ENCODE peak calls at places on chromosomes 11 and 22, in seven cellular contexts. One of them, this sample, is unnamed.

GRCh38 chr11:1574256-1575242 is 2.5 kb upstream of the DUSP8 start:
- DNase-seq in lower leg skin: no peak
- DNase-seq in pancreas: no peak
- DNase-seq in body of pancreas: peak
- DNase-seq in fibroblast of mammary gland: peak
- DNase-seq in effector memory CD4-positive, alpha-beta T cell: peak
- DNase-seq in bronchial epithelial cell: no peak
- DNase-seq in this sample: peak

GRCh38 chr11:18046116-18046777 is at the start of gene TPH1:
- DNase-seq in body of pancreas: peak
- DNase-seq in bronchial epithelial cell: peak
- DNase-seq in lower leg skin: peak
- DNase-seq in fibroblast of mammary gland: peak
- DNase-seq in effector memory CD4-positive, alpha-beta T cell: no peak
- DNase-seq in pancreas: peak
- DNase-seq in this sample: peak

GRCh38 chr11:93905384-93905783 is 55.0 kb upstream of the VSTM5 start:
- DNase-seq in fibroblast of mammary gland: peak
- DNase-seq in lower leg skin: no peak
- DNase-seq in pancreas: no peak
- DNase-seq in body of pancreas: peak
- DNase-seq in effector memory CD4-positive, alpha-beta T cell: no peak
- DNase-seq in bronchial epithelial cell: peak
- DNase-seq in this sample: peak

GRCh38 chr11:3195251-3196160 is 23.1 kb downstream of the MRGPRG start:
- DNase-seq in fibroblast of mammary gland: peak
- DNase-seq in effector memory CD4-positive, alpha-beta T cell: no peak
- DNase-seq in lower leg skin: peak
- DNase-seq in bronchial epithelial cell: no peak
- DNase-seq in body of pancreas: no peak
- DNase-seq in pancreas: no peak
- DNase-seq in this sample: peak

GRCh38 chr11:114215428-114215827 is 80.8 kb upstream of the NNMT start:
- DNase-seq in body of pancreas: no peak
- DNase-seq in fibroblast of mammary gland: no peak
- DNase-seq in pancreas: no peak
- DNase-seq in effector memory CD4-positive, alpha-beta T cell: no peak
- DNase-seq in lower leg skin: no peak
- DNase-seq in bronchial epithelial cell: no peak
- DNase-seq in this sample: no peak

GRCh38 chr11:116093065-116093464 is 588.9 kb upstream of the CADM1 start:
- DNase-seq in pancreas: no peak
- DNase-seq in fibroblast of mammary gland: no peak
- DNase-seq in effector memory CD4-positive, alpha-beta T cell: no peak
- DNase-seq in bronchial epithelial cell: no peak
- DNase-seq in lower leg skin: no peak
- DNase-seq in body of pancreas: no peak
- DNase-seq in this sample: no peak

GRCh38 chr22:29700949-29701927 is 18.6 kb upstream of the CABP7 start:
- DNase-seq in body of pancreas: peak
- DNase-seq in fibroblast of mammary gland: peak
- DNase-seq in bronchial epithelial cell: peak
- DNase-seq in lower leg skin: peak
- DNase-seq in effector memory CD4-positive, alpha-beta T cell: no peak
- DNase-seq in pancreas: no peak
- DNase-seq in this sample: peak

GRCh38 chr22:17103351-17103750 is 17.8 kb downstream of the TMEM121B start:
- DNase-seq in effector memory CD4-positive, alpha-beta T cell: no peak
- DNase-seq in bronchial epithelial cell: no peak
- DNase-seq in fibroblast of mammary gland: no peak
- DNase-seq in pancreas: no peak
- DNase-seq in lower leg skin: no peak
- DNase-seq in body of pancreas: no peak
- DNase-seq in this sample: no peak

GRCh38 chr22:22210375-22210774 is 34.2 kb upstream of the VPREB1 start:
- DNase-seq in fibroblast of mammary gland: peak
- DNase-seq in effector memory CD4-positive, alpha-beta T cell: peak
- DNase-seq in pancreas: no peak
- DNase-seq in lower leg skin: no peak
- DNase-seq in bronchial epithelial cell: peak
- DNase-seq in body of pancreas: no peak
- DNase-seq in this sample: no peak

GRCh38 chr11:11010624-11011127 is 152.8 kb upstream of the ZBED5 start:
- DNase-seq in body of pancreas: peak
- DNase-seq in lower leg skin: no peak
- DNase-seq in fibroblast of mammary gland: peak
- DNase-seq in pancreas: no peak
- DNase-seq in bronchial epithelial cell: peak
- DNase-seq in effector memory CD4-positive, alpha-beta T cell: no peak
- DNase-seq in this sample: peak

GRCh38 chr22:32555546-32555945 is 80.9 kb downstream of the FBXO7 start:
- DNase-seq in fibroblast of mammary gland: no peak
- DNase-seq in pancreas: no peak
- DNase-seq in body of pancreas: no peak
- DNase-seq in bronchial epithelial cell: no peak
- DNase-seq in effector memory CD4-positive, alpha-beta T cell: no peak
- DNase-seq in lower leg skin: no peak
- DNase-seq in this sample: no peak

GRCh38 chr22:29166180-29166579 is 39.5 kb upstream of the EMID1 start:
- DNase-seq in pancreas: no peak
- DNase-seq in body of pancreas: no peak
- DNase-seq in effector memory CD4-positive, alpha-beta T cell: no peak
- DNase-seq in lower leg skin: no peak
- DNase-seq in bronchial epithelial cell: no peak
- DNase-seq in fibroblast of mammary gland: no peak
- DNase-seq in this sample: no peak

GRCh38 chr11:81658722-81659121 is 1074.9 kb downstream of the FAM181B start:
- DNase-seq in bronchial epithelial cell: peak
- DNase-seq in effector memory CD4-positive, alpha-beta T cell: no peak
- DNase-seq in fibroblast of mammary gland: peak
- DNase-seq in body of pancreas: no peak
- DNase-seq in lower leg skin: no peak
- DNase-seq in pancreas: no peak
- DNase-seq in this sample: peak

GRCh38 chr22:31229402-31230140 is 17.5 kb downstream of the LIMK2 start:
- DNase-seq in pancreas: peak
- DNase-seq in bronchial epithelial cell: no peak
- DNase-seq in fibroblast of mammary gland: peak
- DNase-seq in body of pancreas: peak
- DNase-seq in lower leg skin: peak
- DNase-seq in effector memory CD4-positive, alpha-beta T cell: no peak
- DNase-seq in this sample: no peak

GRCh38 chr22:20264614-20265452 is 3.3 kb downstream of the RTN4R start:
- DNase-seq in bronchial epithelial cell: no peak
- DNase-seq in effector memory CD4-positive, alpha-beta T cell: no peak
- DNase-seq in lower leg skin: no peak
- DNase-seq in pancreas: no peak
- DNase-seq in fibroblast of mammary gland: no peak
- DNase-seq in body of pancreas: peak
- DNase-seq in this sample: no peak

GRCh38 chr11:43576834-43577521 is 103.6 kb upstream of the HSD17B12 start:
- DNase-seq in fibroblast of mammary gland: peak
- DNase-seq in bronchial epithelial cell: peak
- DNase-seq in lower leg skin: no peak
- DNase-seq in body of pancreas: no peak
- DNase-seq in pancreas: no peak
- DNase-seq in effector memory CD4-positive, alpha-beta T cell: no peak
- DNase-seq in this sample: no peak

DNA sequence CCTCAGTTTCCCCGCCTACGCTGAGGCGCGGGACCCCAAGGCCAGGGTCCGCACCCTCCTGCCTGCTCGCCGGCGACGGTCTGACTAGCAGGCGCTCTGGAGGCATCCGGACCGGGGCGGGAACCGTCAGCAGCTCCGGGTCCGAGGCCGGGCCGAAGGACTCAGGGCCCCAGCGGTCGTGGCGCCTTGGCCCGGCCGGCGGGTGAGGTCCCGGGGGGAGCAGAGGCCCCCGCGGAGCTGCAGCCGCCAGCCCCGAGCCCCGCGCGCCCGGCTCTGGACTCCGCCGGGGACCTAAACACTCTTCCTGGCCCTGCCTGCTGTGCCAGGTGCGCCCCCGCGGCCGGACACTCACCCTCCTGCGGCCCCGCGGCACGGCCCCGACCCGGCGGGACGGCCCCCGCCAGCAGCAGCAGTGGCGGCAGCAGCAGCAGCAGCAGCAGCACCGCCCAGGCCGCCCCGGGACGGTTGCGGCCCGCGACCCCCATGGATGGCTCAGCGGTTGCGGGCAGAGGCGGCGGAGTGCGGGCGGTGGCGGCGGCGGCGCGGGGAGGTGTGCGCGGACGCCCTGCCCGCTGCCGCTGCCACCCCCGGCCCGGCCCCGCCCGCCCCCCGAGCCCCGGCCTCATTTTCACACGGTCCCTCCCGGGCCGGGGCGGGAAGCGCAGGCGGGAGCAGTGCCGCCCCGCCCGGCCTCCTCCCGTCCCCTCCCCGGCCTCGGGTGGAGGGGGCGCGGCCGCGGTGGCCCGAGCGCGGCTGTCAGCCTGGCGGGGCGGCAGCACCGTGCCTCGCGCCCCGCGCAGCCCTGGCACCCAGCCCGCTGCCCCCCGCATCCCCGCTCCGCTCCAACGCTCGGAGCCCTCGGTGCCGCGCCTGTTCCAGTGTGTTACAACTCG is at the start of gene SCUBE2:
- DNase-seq in bronchial epithelial cell: no peak
- DNase-seq in pancreas: no peak
- DNase-seq in body of pancreas: no peak
- DNase-seq in lower leg skin: no peak
- DNase-seq in fibroblast of mammary gland: no peak
- DNase-seq in effector memory CD4-positive, alpha-beta T cell: no peak
- DNase-seq in this sample: no peak
- H3K4me3 ChIP-seq in bronchial epithelial cell: peak
- H3K4me3 ChIP-seq in pancreas: peak
- H3K4me3 ChIP-seq in body of pancreas: no peak
- H3K4me3 ChIP-seq in lower leg skin: peak
- H3K4me3 ChIP-seq in fibroblast of mammary gland: peak
- H3K4me3 ChIP-seq in effector memory CD4-positive, alpha-beta T cell: peak
- H3K4me3 ChIP-seq in this sample: no peak

DNA sequence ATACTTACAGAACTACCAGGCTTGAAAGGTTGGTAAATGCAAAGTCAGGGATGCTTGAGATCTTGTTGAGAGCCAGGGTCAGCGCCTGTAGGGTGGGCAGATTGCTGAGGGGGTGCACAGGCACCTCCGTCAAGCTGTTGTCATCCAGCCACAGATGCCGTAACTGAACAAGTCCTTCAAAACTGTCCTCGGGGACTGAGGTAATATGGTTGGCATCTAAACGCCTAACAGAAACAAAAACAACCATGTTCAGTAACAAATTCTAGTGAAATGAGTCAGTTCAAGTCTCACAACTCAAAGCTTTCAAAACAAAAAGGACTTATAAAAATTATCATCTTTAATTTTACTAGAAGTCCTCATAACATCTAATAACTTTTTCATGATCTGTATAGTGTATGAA is 22.2 kb upstream of the CCDC34 start:
- DNase-seq in body of pancreas: no peak
- DNase-seq in lower leg skin: no peak
- DNase-seq in fibroblast of mammary gland: peak
- DNase-seq in bronchial epithelial cell: peak
- DNase-seq in effector memory CD4-positive, alpha-beta T cell: no peak
- DNase-seq in pancreas: no peak
- DNase-seq in this sample: no peak
- H3K4me3 ChIP-seq in body of pancreas: no peak
- H3K4me3 ChIP-seq in lower leg skin: no peak
- H3K4me3 ChIP-seq in fibroblast of mammary gland: no peak
- H3K4me3 ChIP-seq in bronchial epithelial cell: no peak
- H3K4me3 ChIP-seq in effector memory CD4-positive, alpha-beta T cell: no peak
- H3K4me3 ChIP-seq in pancreas: no peak
- H3K4me3 ChIP-seq in this sample: no peak

GRCh38 chr11:45805305-45806071 is 539 bp downstream of the SLC35C1 start:
- DNase-seq in bronchial epithelial cell: peak
- DNase-seq in lower leg skin: peak
- DNase-seq in fibroblast of mammary gland: peak
- DNase-seq in body of pancreas: peak
- DNase-seq in effector memory CD4-positive, alpha-beta T cell: no peak
- DNase-seq in pancreas: peak
- DNase-seq in this sample: peak

GRCh38 chr11:45806937-45807791 is 2.2 kb downstream of the SLC35C1 start:
- DNase-seq in effector memory CD4-positive, alpha-beta T cell: no peak
- DNase-seq in bronchial epithelial cell: no peak
- DNase-seq in pancreas: no peak
- DNase-seq in fibroblast of mammary gland: no peak
- DNase-seq in lower leg skin: peak
- DNase-seq in body of pancreas: no peak
- DNase-seq in this sample: no peak

GRCh38 chr11:45804806-45805304 is at the start of gene SLC35C1:
- DNase-seq in lower leg skin: peak
- DNase-seq in bronchial epithelial cell: peak
- DNase-seq in effector memory CD4-positive, alpha-beta T cell: peak
- DNase-seq in fibroblast of mammary gland: peak
- DNase-seq in body of pancreas: peak
- DNase-seq in pancreas: peak
- DNase-seq in this sample: peak

GRCh38 chr11:45807792-45808238 is 2.9 kb downstream of the SLC35C1 start:
- DNase-seq in fibroblast of mammary gland: no peak
- DNase-seq in pancreas: no peak
- DNase-seq in lower leg skin: peak
- DNase-seq in bronchial epithelial cell: no peak
- DNase-seq in effector memory CD4-positive, alpha-beta T cell: no peak
- DNase-seq in body of pancreas: no peak
- DNase-seq in this sample: no peak

DNA sequence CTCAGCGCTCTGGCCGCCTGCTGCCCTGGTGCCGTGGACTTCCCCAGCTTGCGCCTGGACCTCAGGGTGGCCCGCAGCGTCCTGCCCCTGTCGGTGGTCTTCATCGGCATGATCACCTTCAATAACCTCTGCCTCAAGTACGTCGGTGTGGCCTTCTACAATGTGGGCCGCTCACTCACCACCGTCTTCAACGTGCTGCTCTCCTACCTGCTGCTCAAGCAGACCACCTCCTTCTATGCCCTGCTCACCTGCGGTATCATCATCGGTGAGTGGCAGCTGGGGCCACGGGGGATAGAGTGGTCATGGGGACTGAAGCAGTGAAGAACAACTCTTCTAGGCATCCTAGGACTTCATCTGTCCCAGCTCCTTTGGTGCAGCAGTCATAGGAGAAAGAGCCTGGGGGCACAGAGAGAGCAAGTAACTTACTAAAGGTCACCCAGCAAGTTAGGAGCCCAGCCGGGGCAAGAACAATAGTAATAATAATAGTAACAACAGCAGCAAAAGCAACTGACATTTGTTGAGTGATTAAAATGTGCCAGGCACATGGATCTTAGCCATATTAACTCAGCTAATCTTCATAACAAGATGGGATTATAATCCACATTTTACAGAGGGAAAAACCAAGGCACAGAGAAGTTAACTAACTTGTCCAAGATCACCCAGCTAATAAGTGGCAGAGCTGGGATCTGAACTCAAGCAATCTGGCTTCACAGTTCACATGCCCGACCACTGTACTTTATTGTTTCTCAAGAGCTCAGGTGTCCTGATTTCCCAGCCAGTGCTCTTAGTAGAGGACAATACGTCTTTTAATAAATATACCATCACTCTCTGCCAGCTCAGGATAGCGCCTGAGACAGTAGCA is 1.4 kb downstream of the SLC35C1 start:
- DNase-seq in bronchial epithelial cell: no peak
- DNase-seq in fibroblast of mammary gland: no peak
- DNase-seq in pancreas: no peak
- DNase-seq in effector memory CD4-positive, alpha-beta T cell: no peak
- DNase-seq in lower leg skin: peak
- DNase-seq in body of pancreas: peak
- DNase-seq in this sample: no peak
- H3K4me3 ChIP-seq in bronchial epithelial cell: peak
- H3K4me3 ChIP-seq in fibroblast of mammary gland: peak
- H3K4me3 ChIP-seq in pancreas: peak
- H3K4me3 ChIP-seq in effector memory CD4-positive, alpha-beta T cell: peak
- H3K4me3 ChIP-seq in lower leg skin: no peak
- H3K4me3 ChIP-seq in body of pancreas: peak
- H3K4me3 ChIP-seq in this sample: peak

GRCh38 chr11:57648791-57649735 is 649 bp downstream of the YPEL4 start:
- DNase-seq in effector memory CD4-positive, alpha-beta T cell: no peak
- DNase-seq in lower leg skin: no peak
- DNase-seq in fibroblast of mammary gland: peak
- DNase-seq in body of pancreas: no peak
- DNase-seq in pancreas: no peak
- DNase-seq in bronchial epithelial cell: no peak
- DNase-seq in this sample: no peak
- H3K4me3 ChIP-seq in effector memory CD4-positive, alpha-beta T cell: peak
- H3K4me3 ChIP-seq in lower leg skin: peak
- H3K4me3 ChIP-seq in fibroblast of mammary gland: peak
- H3K4me3 ChIP-seq in body of pancreas: no peak
- H3K4me3 ChIP-seq in pancreas: peak
- H3K4me3 ChIP-seq in bronchial epithelial cell: peak
- H3K4me3 ChIP-seq in this sample: no peak